ENCODE peak calls at places on chromosome 1, in six cellular contexts. One of them, this sample, is unnamed.

GRCh38 chr1:117176579-117176978 is 34.1 kb downstream of the VTCN1 start:
- DNase-seq in H9: no peak
- DNase-seq in mammary epithelial cell: no peak
- DNase-seq in IMR-90: peak; percentile 29
- DNase-seq in A549: no peak
- DNase-seq in SK-N-SH: no peak
- DNase-seq in this sample: peak; percentile 42

GRCh38 chr1:228452194-228453021 is 34.8 kb upstream of the RNF187 start:
- DNase-seq in H9: no peak
- DNase-seq in mammary epithelial cell: no peak
- DNase-seq in IMR-90: peak; percentile 25
- DNase-seq in A549: no peak
- DNase-seq in SK-N-SH: no peak
- DNase-seq in this sample: no peak

GRCh38 chr1:34794001-34794789 is 1.4 kb downstream of the GJA4 start:
- DNase-seq in H9: no peak
- DNase-seq in mammary epithelial cell: no peak
- DNase-seq in IMR-90: no peak
- DNase-seq in A549: no peak
- DNase-seq in SK-N-SH: no peak
- DNase-seq in this sample: no peak

GRCh38 chr1:153899509-153899908 is 23.3 kb downstream of the GATAD2B start:
- DNase-seq in H9: no peak
- DNase-seq in mammary epithelial cell: no peak
- DNase-seq in IMR-90: no peak
- DNase-seq in A549: no peak
- DNase-seq in SK-N-SH: no peak
- DNase-seq in this sample: no peak

GRCh38 chr1:55213029-55213884 is 1.9 kb downstream of the USP24 start:
- DNase-seq in H9: no peak
- DNase-seq in mammary epithelial cell: no peak
- DNase-seq in IMR-90: no peak
- DNase-seq in A549: no peak
- DNase-seq in SK-N-SH: no peak
- DNase-seq in this sample: no peak

GRCh38 chr1:227765261-227766014 is 30.2 kb downstream of the SNAP47 start:
- DNase-seq in H9: no peak
- DNase-seq in mammary epithelial cell: no peak
- DNase-seq in IMR-90: no peak
- DNase-seq in A549: no peak
- DNase-seq in SK-N-SH: no peak
- DNase-seq in this sample: no peak

GRCh38 chr1:94773931-94774422 is 46.2 kb upstream of the SLC44A3 start:
- DNase-seq in H9: no peak
- DNase-seq in mammary epithelial cell: peak; percentile 85
- DNase-seq in IMR-90: peak; percentile 85
- DNase-seq in A549: peak; percentile 7
- DNase-seq in SK-N-SH: no peak
- DNase-seq in this sample: no peak

GRCh38 chr1:157691285-157691920 is 9.2 kb downstream of the FCRL3 start:
- DNase-seq in H9: no peak
- DNase-seq in mammary epithelial cell: peak; percentile 14
- DNase-seq in IMR-90: peak; percentile 23
- DNase-seq in A549: peak; percentile 28
- DNase-seq in SK-N-SH: peak; percentile 42
- DNase-seq in this sample: peak; percentile 56

GRCh38 chr1:33382651-33383415 is 48.1 kb downstream of the PHC2 start:
- DNase-seq in H9: no peak
- DNase-seq in mammary epithelial cell: no peak
- DNase-seq in IMR-90: no peak
- DNase-seq in A549: no peak
- DNase-seq in SK-N-SH: peak; percentile 58
- DNase-seq in this sample: no peak

GRCh38 chr1:213055087-213055591 is 4.1 kb downstream of the RPS6KC1 start:
- DNase-seq in H9: no peak
- DNase-seq in mammary epithelial cell: peak; percentile 63
- DNase-seq in IMR-90: peak; percentile 39
- DNase-seq in A549: no peak
- DNase-seq in SK-N-SH: no peak
- DNase-seq in this sample: peak; percentile 47

GRCh38 chr1:231666220-231666956 is 39.8 kb downstream of the DISC1 start:
- DNase-seq in H9: no peak
- DNase-seq in mammary epithelial cell: no peak
- DNase-seq in IMR-90: peak; percentile 10
- DNase-seq in A549: no peak
- DNase-seq in SK-N-SH: no peak
- DNase-seq in this sample: no peak

GRCh38 chr1:248813546-248813945 is 12.2 kb downstream of the SH3BP5L start:
- DNase-seq in H9: no peak
- DNase-seq in mammary epithelial cell: no peak
- DNase-seq in IMR-90: no peak
- DNase-seq in A549: no peak
- DNase-seq in SK-N-SH: no peak
- DNase-seq in this sample: no peak

GRCh38 chr1:16979475-16980327 is 719 bp downstream of the MFAP2 start:
- DNase-seq in H9: no peak
- DNase-seq in mammary epithelial cell: no peak
- DNase-seq in IMR-90: no peak
- DNase-seq in A549: no peak
- DNase-seq in SK-N-SH: peak; percentile 87
- DNase-seq in this sample: peak; percentile 81

GRCh38 chr1:170624141-170624540 is 39.8 kb upstream of the PRRX1 start:
- DNase-seq in H9: no peak
- DNase-seq in mammary epithelial cell: no peak
- DNase-seq in IMR-90: no peak
- DNase-seq in A549: no peak
- DNase-seq in SK-N-SH: no peak
- DNase-seq in this sample: no peak

GRCh38 chr1:36306210-36306901 is at the start of gene SH3D21:
- DNase-seq in H9: peak; percentile 94
- DNase-seq in mammary epithelial cell: peak; percentile 69
- DNase-seq in IMR-90: no peak
- DNase-seq in A549: no peak
- DNase-seq in SK-N-SH: peak; percentile 59
- DNase-seq in this sample: peak; percentile 38

GRCh38 chr1:235708390-235708962 is 58.9 kb upstream of the GNG4 start:
- DNase-seq in H9: no peak
- DNase-seq in mammary epithelial cell: peak; percentile 95
- DNase-seq in IMR-90: peak; percentile 66
- DNase-seq in A549: peak; percentile 45
- DNase-seq in SK-N-SH: no peak
- DNase-seq in this sample: peak; percentile 17

DNA sequence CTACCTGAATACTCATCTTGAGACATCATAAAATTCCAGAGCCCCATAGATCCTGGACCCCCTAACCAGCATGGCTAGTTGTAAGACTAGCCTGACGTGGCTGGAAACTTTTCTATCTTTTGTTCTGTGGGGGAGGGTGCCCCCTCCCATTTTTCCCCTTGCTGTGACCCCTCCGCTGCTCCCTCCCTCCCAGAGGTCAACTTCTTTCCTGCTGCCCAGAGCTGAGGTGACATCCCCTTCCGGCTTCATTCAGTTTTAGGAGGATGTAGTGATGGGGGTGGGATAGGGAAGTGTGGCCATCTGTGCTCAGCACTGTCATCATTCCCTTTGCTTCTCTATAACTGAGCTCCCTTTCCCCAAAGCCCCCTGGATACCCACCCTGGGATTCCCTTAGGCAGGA is 4.4 kb upstream of the SLC41A1 start:
- DNase-seq in H9: no peak
- DNase-seq in mammary epithelial cell: no peak
- DNase-seq in IMR-90: no peak
- DNase-seq in A549: no peak
- DNase-seq in SK-N-SH: no peak
- DNase-seq in this sample: no peak
- H3K4me1 ChIP-seq in H9: no peaks in the 10 kb centered on the region
- H3K4me1 ChIP-seq in mammary epithelial cell: peaks cover 7% of the 10 kb centered on the region
- H3K4me1 ChIP-seq in IMR-90: peaks cover 3% of the 10 kb centered on the region
- H3K4me1 ChIP-seq in A549: peaks cover 8% of the 10 kb centered on the region
- H3K4me1 ChIP-seq in SK-N-SH: no peaks in the 10 kb centered on the region
- H3K4me1 ChIP-seq in this sample: peaks cover 8% of the 10 kb centered on the region

GRCh38 chr1:12466816-12467215 is 151.2 kb downstream of the DHRS3 start:
- DNase-seq in H9: no peak
- DNase-seq in mammary epithelial cell: no peak
- DNase-seq in IMR-90: no peak
- DNase-seq in A549: no peak
- DNase-seq in SK-N-SH: no peak
- DNase-seq in this sample: no peak
- H3K4me1 ChIP-seq in H9: no peaks in the 10 kb centered on the region
- H3K4me1 ChIP-seq in mammary epithelial cell: peaks cover 10% of the 10 kb centered on the region
- H3K4me1 ChIP-seq in IMR-90: peaks cover 25% of the 10 kb centered on the region
- H3K4me1 ChIP-seq in A549: peaks cover 11% of the 10 kb centered on the region
- H3K4me1 ChIP-seq in SK-N-SH: peaks cover 12% of the 10 kb centered on the region
- H3K4me1 ChIP-seq in this sample: peaks cover 39% of the 10 kb centered on the region

GRCh38 chr1:51875291-51875772 is 3.2 kb downstream of the NRDC start:
- DNase-seq in H9: no peak
- DNase-seq in mammary epithelial cell: no peak
- DNase-seq in IMR-90: no peak
- DNase-seq in A549: no peak
- DNase-seq in SK-N-SH: no peak
- DNase-seq in this sample: no peak
- H3K4me1 ChIP-seq in H9: peaks cover 2% of the 10 kb centered on the region
- H3K4me1 ChIP-seq in mammary epithelial cell: peaks cover 8% of the 10 kb centered on the region
- H3K4me1 ChIP-seq in IMR-90: peaks cover 5% of the 10 kb centered on the region
- H3K4me1 ChIP-seq in A549: peaks cover 26% of the 10 kb centered on the region
- H3K4me1 ChIP-seq in SK-N-SH: peaks cover 5% of the 10 kb centered on the region
- H3K4me1 ChIP-seq in this sample: peaks cover 28% of the 10 kb centered on the region

DNA sequence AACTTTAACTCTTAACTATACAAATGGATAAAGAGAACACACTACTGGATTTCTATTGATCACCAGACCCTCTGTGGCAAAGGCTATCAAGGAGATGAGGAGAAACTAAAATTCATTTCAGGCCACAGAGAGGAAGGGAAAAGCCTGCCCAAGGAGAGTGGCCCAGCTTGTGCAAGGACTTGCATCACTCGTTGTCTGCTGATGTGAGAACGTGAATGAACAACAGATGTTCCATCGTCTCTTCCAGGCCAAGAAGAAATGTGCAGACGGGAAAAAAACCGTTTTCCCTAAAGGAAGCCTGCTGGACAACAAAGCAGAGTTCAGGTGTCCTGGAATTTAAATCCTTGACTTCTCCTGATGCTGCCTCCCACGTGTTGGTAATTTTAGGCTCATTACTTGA is 130.8 kb downstream of the TGFBR3 start:
- DNase-seq in H9: no peak
- DNase-seq in mammary epithelial cell: no peak
- DNase-seq in IMR-90: peak; percentile 48
- DNase-seq in A549: no peak
- DNase-seq in SK-N-SH: no peak
- DNase-seq in this sample: peak; percentile 51
- H3K4me1 ChIP-seq in H9: no peaks in the 10 kb centered on the region
- H3K4me1 ChIP-seq in mammary epithelial cell: no peaks in the 10 kb centered on the region
- H3K4me1 ChIP-seq in IMR-90: peaks cover 9% of the 10 kb centered on the region
- H3K4me1 ChIP-seq in A549: peaks cover under 1% of the 10 kb centered on the region
- H3K4me1 ChIP-seq in SK-N-SH: no peaks in the 10 kb centered on the region
- H3K4me1 ChIP-seq in this sample: peaks cover 84% of the 10 kb centered on the region

DNA sequence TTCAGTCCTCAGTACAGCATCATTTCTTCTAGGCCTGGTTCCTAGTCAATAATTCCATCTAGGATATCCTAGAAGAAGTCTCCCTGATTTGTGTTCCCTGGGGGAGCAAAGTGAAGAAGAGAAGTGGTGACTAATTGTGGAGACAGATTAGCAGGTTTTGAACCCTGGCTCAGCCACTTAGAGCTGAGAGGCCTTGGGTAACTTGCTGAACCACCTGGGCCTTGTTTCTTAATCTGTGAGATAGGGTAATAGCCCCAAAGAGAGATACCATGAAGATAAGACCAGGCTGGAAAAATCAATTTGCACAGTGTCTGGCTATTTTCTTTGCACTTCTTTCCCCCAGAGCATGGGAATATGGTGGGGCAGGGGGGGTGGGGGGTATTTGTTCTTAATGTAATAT is 9.4 kb upstream of the CFAP45 start:
- DNase-seq in H9: no peak
- DNase-seq in mammary epithelial cell: no peak
- DNase-seq in IMR-90: no peak
- DNase-seq in A549: no peak
- DNase-seq in SK-N-SH: no peak
- DNase-seq in this sample: no peak
- H3K4me1 ChIP-seq in H9: peaks cover 23% of the 10 kb centered on the region
- H3K4me1 ChIP-seq in mammary epithelial cell: peaks cover 38% of the 10 kb centered on the region
- H3K4me1 ChIP-seq in IMR-90: peaks cover 18% of the 10 kb centered on the region
- H3K4me1 ChIP-seq in A549: peaks cover 40% of the 10 kb centered on the region
- H3K4me1 ChIP-seq in SK-N-SH: peaks cover 45% of the 10 kb centered on the region
- H3K4me1 ChIP-seq in this sample: no peaks in the 10 kb centered on the region

GRCh38 chr1:225462429-225462713 is 34.5 kb upstream of the LBR start:
- DNase-seq in H9: no peak
- DNase-seq in mammary epithelial cell: no peak
- DNase-seq in IMR-90: no peak
- DNase-seq in A549: no peak
- DNase-seq in SK-N-SH: peak; percentile 72
- DNase-seq in this sample: no peak
- H3K4me1 ChIP-seq in H9: peaks cover 14% of the 10 kb centered on the region
- H3K4me1 ChIP-seq in mammary epithelial cell: peaks cover 18% of the 10 kb centered on the region
- H3K4me1 ChIP-seq in IMR-90: peaks cover 14% of the 10 kb centered on the region
- H3K4me1 ChIP-seq in A549: peaks cover 45% of the 10 kb centered on the region
- H3K4me1 ChIP-seq in SK-N-SH: peaks cover 13% of the 10 kb centered on the region
- H3K4me1 ChIP-seq in this sample: peaks cover 15% of the 10 kb centered on the region

GRCh38 chr1:84164567-84165021 is 20.5 kb downstream of the PRKACB start:
- DNase-seq in H9: no peak
- DNase-seq in mammary epithelial cell: no peak
- DNase-seq in IMR-90: no peak
- DNase-seq in A549: no peak
- DNase-seq in SK-N-SH: peak; percentile 8
- DNase-seq in this sample: peak; percentile 45
- H3K4me1 ChIP-seq in H9: no peaks in the 10 kb centered on the region
- H3K4me1 ChIP-seq in mammary epithelial cell: no peaks in the 10 kb centered on the region
- H3K4me1 ChIP-seq in IMR-90: no peaks in the 10 kb centered on the region
- H3K4me1 ChIP-seq in A549: no peaks in the 10 kb centered on the region
- H3K4me1 ChIP-seq in SK-N-SH: no peaks in the 10 kb centered on the region
- H3K4me1 ChIP-seq in this sample: peaks cover 4% of the 10 kb centered on the region

DNA sequence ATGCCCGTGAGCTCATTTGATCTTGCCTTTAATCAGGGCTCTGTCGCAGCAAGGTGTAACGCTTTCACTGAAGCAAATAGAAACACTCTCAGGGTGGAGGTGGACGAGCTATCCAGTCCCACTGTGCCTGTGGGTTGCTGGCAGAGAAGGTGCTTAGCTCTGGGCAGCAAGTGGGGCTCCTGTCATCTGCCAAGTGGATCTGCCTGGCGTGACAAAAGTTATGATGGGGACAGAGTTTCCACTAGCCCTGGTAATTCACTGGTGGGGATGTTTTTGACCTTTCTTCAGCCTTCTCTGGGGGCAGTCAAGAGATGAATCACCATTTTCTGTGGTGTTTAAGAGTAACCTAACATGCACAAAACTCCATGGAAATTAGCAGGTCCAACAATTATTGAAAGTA is 71.3 kb upstream of the EDEM3 start:
- DNase-seq in H9: no peak
- DNase-seq in mammary epithelial cell: no peak
- DNase-seq in IMR-90: no peak
- DNase-seq in A549: no peak
- DNase-seq in SK-N-SH: no peak
- DNase-seq in this sample: no peak
- H3K4me1 ChIP-seq in H9: no peaks in the 10 kb centered on the region
- H3K4me1 ChIP-seq in mammary epithelial cell: peaks cover 13% of the 10 kb centered on the region
- H3K4me1 ChIP-seq in IMR-90: peaks cover 10% of the 10 kb centered on the region
- H3K4me1 ChIP-seq in A549: peaks cover 9% of the 10 kb centered on the region
- H3K4me1 ChIP-seq in SK-N-SH: peaks cover 11% of the 10 kb centered on the region
- H3K4me1 ChIP-seq in this sample: peaks cover 24% of the 10 kb centered on the region